ENCODE peak calls at places on chromosomes 7 and 10, in seven cellular contexts. Y is HCT116, B is GM23338, I is PC-9, R is SK-N-SH, D is MM.1S, V is hepatocyte. E is an unnamed sample. For H4K20me1 and H3K9me2, the result is how much of the 10 kb centered on the place peaks cover.

GRCh38 chr7:159038066-159038465 is 106.6 kb downstream of the VIPR2 start:
- DNase-seq in V (no peak), D (no peak), I (no peak), R (no peak), B (no peak), Y (no peak), E (no peak)

GRCh38 chr7:24428676-24429075 is 144.6 kb upstream of the PALS2 start:
- DNase-seq in D (no peak), I (no peak), V (no peak), R (no peak), B (no peak), Y (no peak), E (no peak)

GRCh38 chr7:67348171-67348570 is 351.5 kb downstream of the TYW1 start:
- DNase-seq in B (no peak), D (no peak), V (no peak), R (no peak), Y (no peak), I (no peak), E (no peak)

GRCh38 chr10:13078912-13079775 is 20.8 kb upstream of the OPTN start:
- DNase-seq in I (no peak), B (no peak), Y (no peak), R (no peak), D (no peak), V (peak), E (no peak)

GRCh38 chr10:19819419-19820033 is 3.3 kb downstream of the PLXDC2 start:
- DNase-seq in R (peak), Y (no peak), B (peak), V (peak), D (peak), I (no peak), E (peak)

GRCh38 chr10:15140640-15141039 is 27.9 kb downstream of the NMT2 start:
- DNase-seq in V (no peak), R (peak), D (no peak), Y (no peak), B (no peak), I (no peak), E (no peak)

GRCh38 chr7:2928613-2929311 is 84.7 kb upstream of the GNA12 start:
- DNase-seq in V (no peak), Y (no peak), D (no peak), I (no peak), R (peak), B (no peak), E (no peak)

GRCh38 chr7:834277-834676 is 2.0 kb downstream of the SUN1 start:
- DNase-seq in D (no peak), R (no peak), Y (no peak), I (no peak), V (no peak), B (no peak), E (no peak)

GRCh38 chr10:88689366-88689765 is 16.7 kb upstream of the LIPK start:
- DNase-seq in B (no peak), V (no peak), D (no peak), R (no peak), I (no peak), Y (no peak), E (no peak)

GRCh38 chr10:118342638-118343020 is 505 bp upstream of the FAM204A start:
- DNase-seq in D (no peak), I (no peak), R (no peak), B (peak), V (no peak), Y (no peak), E (peak)

GRCh38 chr7:100171087-100171681 is 2.8 kb upstream of the GAL3ST4 start:
- DNase-seq in B (peak), D (no peak), I (no peak), R (no peak), Y (no peak), V (peak), E (peak)

GRCh38 chr7:100170111-100170897 is 1.9 kb upstream of the GAL3ST4 start:
- DNase-seq in Y (no peak), V (no peak), R (peak), D (no peak), B (no peak), I (no peak), E (no peak)

GRCh38 chr7:100169147-100169850 is 882 bp upstream of the GAL3ST4 start:
- DNase-seq in R (peak), I (no peak), D (no peak), Y (no peak), V (no peak), B (no peak), E (no peak)

GRCh38 chr7:100173806-100174495 is 3.2 kb downstream of the GPC2 start:
- DNase-seq in D (no peak), I (no peak), V (no peak), Y (no peak), B (no peak), R (peak), E (no peak)

GRCh38 chr7:100171840-100172239 is 3.4 kb upstream of the GAL3ST4 start:
- DNase-seq in I (no peak), Y (no peak), B (peak), D (no peak), R (no peak), V (no peak), E (no peak)
- H4K20me1 ChIP-seq in I (under half), Y (under half), B (under half), D (under half), R (under half), V (under half), E (under half)

DNA sequence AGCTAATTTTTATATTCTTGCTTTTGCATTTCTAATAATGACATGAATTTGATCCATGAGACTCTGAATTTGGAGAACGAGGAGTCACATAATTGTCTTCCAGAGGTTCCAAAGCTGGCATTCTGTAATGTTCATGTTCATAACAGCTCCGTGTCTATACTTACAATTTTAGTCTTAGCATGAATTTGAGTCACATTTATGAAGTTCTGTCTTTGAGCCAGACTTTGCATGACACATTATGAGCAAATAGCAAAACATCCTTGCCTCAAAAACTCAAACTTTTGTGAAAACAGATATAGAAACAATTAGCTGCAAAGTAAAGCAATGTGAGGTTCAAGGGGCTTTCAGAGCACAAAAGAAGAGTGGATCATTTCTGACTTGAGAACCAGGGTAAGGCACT is 44.5 kb upstream of the CAV2 start:
- DNase-seq in D (no peak), B (no peak), Y (no peak), V (no peak), I (no peak), R (no peak), E (peak)
- H3K9me2 ChIP-seq in D (under half), B (under half), Y (under half), V (under half), I (under half), R (under half), E (under half)

DNA sequence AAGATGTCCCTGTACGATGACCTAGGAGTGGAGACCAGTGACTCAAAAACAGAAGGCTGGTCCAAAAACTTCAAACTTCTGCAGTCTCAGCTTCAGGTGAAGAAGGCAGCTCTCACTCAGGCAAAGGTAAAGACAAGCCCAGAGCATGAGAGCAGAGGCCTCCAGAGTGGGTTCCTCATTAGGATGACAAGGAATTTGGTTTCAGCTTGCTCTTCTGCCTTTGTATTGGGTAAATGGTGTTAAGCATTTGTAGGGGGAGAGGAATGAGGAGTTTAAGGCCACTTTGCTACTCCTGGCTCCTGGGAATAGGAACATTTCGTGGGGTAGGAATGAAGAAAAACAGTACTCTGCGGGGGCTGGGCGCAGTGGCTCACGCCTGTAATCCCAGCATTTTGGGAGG is 8.2 kb downstream of the RBM17 start:
- DNase-seq in Y (no peak), B (peak), R (no peak), D (no peak), V (no peak), I (no peak), E (no peak)
- H4K20me1 ChIP-seq in Y (under half), B (under half), R (half or more), D (under half), V (half or more), I (under half), E (under half)

DNA sequence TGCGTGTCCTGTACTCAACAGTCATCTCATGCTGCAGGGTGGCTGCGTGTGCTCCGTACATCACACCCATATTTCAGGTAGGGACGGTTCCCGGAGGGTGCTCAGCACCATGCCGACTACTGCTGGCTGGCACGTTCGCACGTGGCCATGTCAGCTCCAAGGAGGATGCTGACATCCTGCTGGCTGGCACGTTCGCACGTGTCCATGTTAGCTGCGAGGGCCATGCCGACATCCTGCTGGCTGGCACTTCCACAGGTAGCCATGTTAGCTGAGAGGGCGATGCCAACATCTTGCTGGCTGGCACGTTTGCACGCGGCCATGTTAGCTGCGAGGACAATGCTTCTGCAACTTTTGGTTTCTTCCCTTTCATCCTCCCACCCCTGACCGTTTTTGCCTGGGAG is 104.4 kb downstream of the WDR37 start:
- DNase-seq in I (no peak), B (no peak), V (no peak), D (no peak), R (no peak), Y (no peak), E (no peak)
- H3K9me2 ChIP-seq in I (under half), B (under half), V (under half), D (under half), R (under half), Y (under half), E (under half)

GRCh38 chr10:63642808-63643207 is 121.6 kb downstream of the REEP3 start:
- DNase-seq in B (no peak), I (no peak), D (no peak), V (no peak), Y (no peak), R (no peak), E (no peak)

GRCh38 chr10:63644398-63645142 is 123.4 kb downstream of the REEP3 start:
- DNase-seq in I (no peak), Y (no peak), V (no peak), B (no peak), R (no peak), D (no peak), E (peak)

GRCh38 chr10:63645195-63645594 is 124.0 kb downstream of the REEP3 start:
- DNase-seq in V (no peak), B (no peak), Y (no peak), I (no peak), D (no peak), R (no peak), E (no peak)

GRCh38 chr10:63637833-63638443 is 116.7 kb downstream of the REEP3 start:
- DNase-seq in I (no peak), Y (no peak), B (no peak), V (peak), D (no peak), R (no peak), E (no peak)

DNA sequence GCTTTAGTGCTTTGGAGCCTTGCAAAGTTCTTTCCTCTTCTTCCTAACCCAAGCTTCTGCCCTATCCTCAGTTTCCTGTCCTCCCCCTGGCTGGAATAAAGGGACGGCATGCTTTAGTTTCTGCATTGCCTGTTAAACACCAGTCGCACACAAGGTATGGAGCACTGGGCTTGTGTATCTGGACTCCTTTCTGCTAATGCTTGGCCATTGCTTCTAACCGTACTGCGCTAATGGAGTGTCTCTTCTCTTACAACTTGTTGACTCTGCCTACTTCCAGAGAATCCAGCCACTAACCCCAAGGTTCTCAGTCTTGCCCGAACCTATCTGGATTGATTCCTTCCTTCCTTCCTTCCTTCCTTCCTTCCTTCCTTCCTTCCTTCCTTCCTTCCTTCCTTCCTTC is 120.6 kb downstream of the REEP3 start:
- DNase-seq in B (no peak), R (no peak), I (no peak), D (no peak), V (no peak), Y (no peak), E (no peak)
- H4K20me1 ChIP-seq in B (under half), R (under half), I (under half), D (under half), V (under half), Y (under half), E (under half)

GRCh38 chr7:157519246-157519645 is 182.4 kb downstream of the DNAJB6 start:
- DNase-seq in V (no peak), B (no peak), Y (no peak), R (no peak), D (no peak), I (no peak), E (no peak)
- H3K9me2 ChIP-seq in V (under half), B (under half), Y (under half), R (under half), D (under half), I (under half), E (under half)

GRCh38 chr10:84355106-84355505 is 26.7 kb downstream of the CCSER2 start:
- DNase-seq in V (no peak), Y (no peak), I (no peak), R (no peak), D (no peak), B (no peak), E (peak)
- H4K20me1 ChIP-seq in V (half or more), Y (under half), I (under half), R (half or more), D (under half), B (under half), E (under half)

E was measured in GM23248.